ENCODE peak calls at places on chromosomes 3 and 15, in four cellular contexts. I is HepG2, S is GM12878, Y is SK-N-SH. X is an unnamed sample.
A peak's percentile ranks its signal among the peaks of the same experiment; 100 is the strongest.

GRCh38 chr3:124558898-124559649 is 171.2 kb upstream of the UMPS start:
- DNase-seq in I (no peak), S (no peak), Y (peak; percentile 60), X (peak; percentile 48)

GRCh38 chr3:184813357-184813756 is 1.4 kb downstream of the VPS8 start:
- DNase-seq in I (no peak), S (no peak), Y (no peak), X (no peak)

GRCh38 chr15:27828721-27829120 is 270.4 kb downstream of the OCA2 start:
- DNase-seq in I (no peak), S (no peak), Y (no peak), X (no peak)

GRCh38 chr3:117748131-117748530 is 1038.6 kb downstream of the TUSC7 start:
- DNase-seq in I (no peak), S (no peak), Y (no peak), X (no peak)

GRCh38 chr3:50165388-50166308 is 10.5 kb downstream of the SEMA3F start:
- DNase-seq in I (no peak), S (no peak), Y (no peak), X (no peak)

GRCh38 chr3:184016820-184017671 is 638 bp downstream of the ABCC5 start:
- DNase-seq in I (peak; percentile 18), S (no peak), Y (peak; percentile 92), X (peak; percentile 21)

GRCh38 chr15:98286831-98287230 is 326.3 kb downstream of the ARRDC4 start:
- DNase-seq in I (no peak), S (no peak), Y (no peak), X (no peak)

GRCh38 chr15:26757156-26757555 is 15.7 kb downstream of the GABRB3 start:
- DNase-seq in I (no peak), S (no peak), Y (no peak), X (no peak)

GRCh38 chr3:8713901-8714759 is 19.5 kb upstream of the CAV3 start:
- DNase-seq in I (peak; percentile 13), S (no peak), Y (no peak), X (peak; percentile 24)

GRCh38 chr3:8755564-8756237 is 13.7 kb downstream of the OXTR start:
- DNase-seq in I (peak; percentile 25), S (no peak), Y (no peak), X (peak; percentile 37)

GRCh38 chr3:100969557-100969916 is 23.7 kb downstream of the ABI3BP start:
- DNase-seq in I (no peak), S (no peak), Y (no peak), X (no peak)

GRCh38 chr15:28133281-28133680 is 34.2 kb upstream of the OCA2 start:
- DNase-seq in I (no peak), S (no peak), Y (no peak), X (no peak)

GRCh38 chr15:90638241-90638691 is 78.9 kb upstream of the BLM start:
- DNase-seq in I (no peak), S (no peak), Y (peak; percentile 54), X (no peak)

GRCh38 chr15:62953496-62953895 is 89.1 kb upstream of the TPM1 start:
- DNase-seq in I (no peak), S (no peak), Y (no peak), X (no peak)

GRCh38 chr3:64454179-64454578 is 228.9 kb upstream of the PRICKLE2 start:
- DNase-seq in I (no peak), S (no peak), Y (no peak), X (no peak)

GRCh38 chr3:94301346-94301745 is 238.5 kb downstream of the NSUN3 start:
- DNase-seq in I (no peak), S (no peak), Y (no peak), X (no peak)

GRCh38 chr15:70038730-70039392 is 58.9 kb downstream of the TLE3 start:
- DNase-seq in I (no peak), S (no peak), Y (no peak), X (no peak)

GRCh38 chr3:169633789-169634188 is 29.7 kb downstream of the MECOM start:
- DNase-seq in I (peak; percentile 8), S (no peak), Y (no peak), X (no peak)

GRCh38 chr3:146972726-146973125 is 367.6 kb upstream of the PLSCR5 start:
- DNase-seq in I (no peak), S (no peak), Y (no peak), X (no peak)

GRCh38 chr3:53159415-53160135 is 1.4 kb upstream of the PRKCD start:
- DNase-seq in I (peak; percentile 95), S (no peak), Y (no peak), X (no peak)

GRCh38 chr15:40280260-40281056 is 2.4 kb downstream of the ANKRD63 start:
- DNase-seq in I (no peak), S (no peak), Y (no peak), X (no peak)

GRCh38 chr15:36590838-36591237 is 11.4 kb downstream of the CDIN1 start:
- DNase-seq in I (no peak), S (no peak), Y (no peak), X (no peak)

GRCh38 chr3:14143271-14143605 is 18.4 kb downstream of the TMEM43 start:
- DNase-seq in I (no peak), S (no peak), Y (no peak), X (no peak)

GRCh38 chr3:2540115-2540514 is 441.4 kb downstream of the CNTN4 start:
- DNase-seq in I (no peak), S (no peak), Y (no peak), X (no peak)

GRCh38 chr15:90264649-90265048 is 823 bp upstream of the NGRN start:
- DNase-seq in I (peak; percentile 60), S (no peak), Y (no peak), X (no peak)

GRCh38 chr15:41276821-41277220 is 45.8 kb downstream of the CHP1 start:
- DNase-seq in I (no peak), S (no peak), Y (no peak), X (no peak)

GRCh38 chr3:164459526-164460151 is 618.7 kb downstream of the SI start:
- DNase-seq in I (no peak), S (no peak), Y (no peak), X (no peak)

GRCh38 chr3:41209646-41210045 is 10.3 kb downstream of the CTNNB1 start:
- DNase-seq in I (no peak), S (no peak), Y (no peak), X (no peak)

GRCh38 chr3:56878046-56878445 is 76.3 kb upstream of the ARHGEF3 start:
- DNase-seq in I (no peak), S (no peak), Y (no peak), X (no peak)

GRCh38 chr15:99511529-99511864 is 54.3 kb upstream of the MEF2A start:
- DNase-seq in I (no peak), S (no peak), Y (no peak), X (no peak)

GRCh38 chr3:126216416-126216815 is 36.0 kb upstream of the ALDH1L1 start:
- DNase-seq in I (no peak), S (no peak), Y (no peak), X (no peak)

GRCh38 chr3:195119461-195120198 is 151.3 kb downstream of the XXYLT1 start:
- DNase-seq in I (peak; percentile 74), S (no peak), Y (no peak), X (no peak)

GRCh38 chr3:65785065-65785645 is 253.6 kb downstream of the MAGI1 start:
- DNase-seq in I (peak; percentile 41), S (no peak), Y (peak; percentile 57), X (peak; percentile 32)

GRCh38 chr3:150956376-150956775 is 16.2 kb downstream of the CLRN1 start:
- DNase-seq in I (no peak), S (no peak), Y (no peak), X (no peak)

GRCh38 chr15:91593653-91594052 is 259.9 kb upstream of the SLCO3A1 start:
- DNase-seq in I (no peak), S (no peak), Y (no peak), X (no peak)

GRCh38 chr3:127674793-127675189 is 2.0 kb downstream of the ABTB1 start:
- DNase-seq in I (no peak), S (no peak), Y (no peak), X (no peak)
- TF ChIP-seq ZBTB33 in I (no peak), S (no peak), Y (no peak), X (no peak)

DNA sequence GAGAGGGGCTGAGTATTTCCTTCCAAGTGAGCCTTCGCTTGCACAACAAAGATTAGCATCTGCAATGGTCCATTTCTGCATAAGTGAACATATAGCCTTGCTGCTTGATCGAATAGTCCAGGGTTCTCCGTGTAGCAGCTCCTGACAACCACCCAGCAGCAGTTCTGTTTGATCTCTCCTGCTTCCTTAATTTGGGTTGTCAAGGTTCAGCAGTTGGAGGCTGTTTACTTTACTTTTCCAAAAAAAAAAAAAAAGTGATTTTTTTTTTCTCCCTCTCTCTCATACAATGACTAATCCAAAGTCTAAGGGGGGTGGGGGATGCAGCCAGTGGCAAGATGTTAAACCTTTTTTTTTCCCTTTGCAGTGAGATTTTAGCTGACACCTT is 3.6 kb downstream of the FOXP1 start:
- DNase-seq in I (peak; percentile 94), S (no peak), Y (no peak), X (no peak)
- TF ChIP-seq ZBTB33 in I (no peak), S (no peak), Y (no peak), X (no peak)

DNA sequence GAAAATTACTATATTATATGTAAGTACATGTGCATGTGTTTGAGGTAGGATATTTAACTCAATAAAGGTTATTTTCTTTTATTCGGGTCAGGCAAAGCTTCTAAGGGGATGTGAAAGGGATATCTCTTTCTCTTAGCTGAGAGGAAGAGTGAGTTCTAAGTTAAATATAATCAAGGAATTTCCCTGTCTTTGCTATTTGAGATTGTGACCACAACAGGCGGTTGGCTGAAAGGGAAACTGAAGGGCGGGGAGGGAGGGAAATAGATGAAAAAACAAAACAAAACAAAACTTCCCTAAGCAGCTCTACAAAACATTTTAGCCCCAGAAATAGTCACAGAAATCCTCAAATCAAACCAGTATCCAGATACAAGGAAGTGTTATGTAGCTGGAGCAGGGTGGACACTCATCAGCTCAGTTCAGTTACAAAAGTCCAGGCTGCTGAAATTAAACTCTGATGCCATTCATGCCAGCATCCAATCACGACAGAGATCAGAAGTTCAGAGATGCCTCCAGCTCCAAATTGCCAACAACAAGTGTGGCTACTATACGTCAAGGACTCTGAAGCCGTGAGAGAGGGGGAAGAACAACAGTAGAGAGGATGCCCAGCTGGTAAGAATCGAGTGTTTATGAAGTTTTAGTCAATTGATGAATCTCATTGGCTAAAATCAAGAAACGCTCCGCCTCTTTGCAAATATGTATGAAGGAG is 369 bp upstream of the TP63 start:
- DNase-seq in I (no peak), S (peak; percentile 73), Y (no peak), X (no peak)
- TF ChIP-seq ZBTB33 in I (no peak), S (no peak), Y (no peak), X (no peak)

GRCh38 chr15:74461847-74462511 is 1.0 kb upstream of the UBL7 start:
- DNase-seq in I (no peak), S (no peak), Y (no peak), X (no peak)

GRCh38 chr15:74460903-74461846 is at the start of gene UBL7:
- DNase-seq in I (peak; percentile 98), S (peak; percentile 77), Y (peak; percentile 94), X (peak; percentile 88)

GRCh38 chr15:74460298-74460697 is 662 bp downstream of the UBL7 start:
- DNase-seq in I (no peak), S (peak; percentile 39), Y (peak; percentile 33), X (no peak)

GRCh38 chr15:74454764-74455500 is 6.0 kb downstream of the UBL7 start:
- DNase-seq in I (no peak), S (no peak), Y (no peak), X (no peak)

DNA sequence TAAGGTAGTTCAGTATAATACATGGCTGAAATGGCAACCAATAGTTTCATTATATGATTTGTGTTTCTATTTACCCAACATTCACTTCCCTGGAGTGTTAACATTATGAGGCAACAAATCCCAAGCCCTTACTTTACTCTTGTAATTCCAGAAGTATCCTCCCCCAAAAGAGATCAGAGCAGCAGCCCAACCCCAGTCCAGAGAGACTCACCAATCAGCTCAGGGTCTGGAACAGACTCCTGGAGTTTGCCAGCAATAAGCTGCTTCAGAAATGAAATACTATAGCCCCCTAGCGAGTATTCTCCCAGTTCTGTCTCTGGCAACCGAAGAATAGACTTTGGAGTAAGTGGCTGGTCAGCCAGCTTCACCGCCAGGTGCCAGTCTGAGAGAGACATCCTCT is 2.5 kb downstream of the UBL7 start:
- DNase-seq in I (peak; percentile 54), S (no peak), Y (no peak), X (no peak)
- TF ChIP-seq ZBTB33 in I (no peak), S (no peak), Y (no peak), X (no peak)